ENCODE peak calls at places on chromosomes 7 and 10, in five cellular contexts. H is HCT116, N is HepG2, C is H1, S is GM12878. I is an unnamed sample.

GRCh38 chr10:93406367-93407145 is 75.6 kb downstream of the MYOF start:
- DNase-seq in H (no peak), N (no peak), C (no peak), S (no peak), I (no peak)

GRCh38 chr10:126892873-126893175 is 12.4 kb upstream of the DOCK1 start:
- DNase-seq in H (no peak), N (no peak), C (no peak), S (no peak), I (no peak)

GRCh38 chr7:30789334-30789711 is 18.1 kb downstream of the MINDY4 start:
- DNase-seq in H (no peak), N (no peak), C (no peak), S (no peak), I (no peak)

GRCh38 chr10:69498711-69499471 is 47.6 kb downstream of the TSPAN15 start:
- DNase-seq in H (no peak), N (no peak), C (no peak), S (no peak), I (no peak)

GRCh38 chr10:123614888-123615287 is 51.3 kb upstream of the GPR26 start:
- DNase-seq in H (peak; percentile 16), N (peak; percentile 35), C (peak; percentile 66), S (no peak), I (peak; percentile 56)

GRCh38 chr10:107732045-107732444 is 567.5 kb upstream of the SORCS1 start:
- DNase-seq in H (no peak), N (no peak), C (no peak), S (no peak), I (no peak)

GRCh38 chr10:113754768-113755167 is 3.3 kb downstream of the PLEKHS1 start:
- DNase-seq in H (no peak), N (no peak), C (no peak), S (no peak), I (no peak)

GRCh38 chr10:52879651-52880050 is 107.1 kb upstream of the MBL2 start:
- DNase-seq in H (no peak), N (no peak), C (no peak), S (no peak), I (no peak)

GRCh38 chr7:152465118-152465387 is 29.2 kb upstream of the KMT2C start:
- DNase-seq in H (no peak), N (no peak), C (no peak), S (no peak), I (no peak)

GRCh38 chr10:29993319-29993876 is 66.0 kb downstream of the JCAD start:
- DNase-seq in H (no peak), N (no peak), C (no peak), S (no peak), I (no peak)

GRCh38 chr7:98251251-98251843 is 685 bp downstream of the TECPR1 start:
- DNase-seq in H (no peak), N (peak; percentile 63), C (no peak), S (no peak), I (peak; percentile 39)

GRCh38 chr10:4662576-4663161 is 163.3 kb upstream of the AKR1E2 start:
- DNase-seq in H (no peak), N (no peak), C (no peak), S (no peak), I (no peak)

GRCh38 chr10:266974-267425 is 131.7 kb downstream of the ZMYND11 start:
- DNase-seq in H (no peak), N (no peak), C (no peak), S (peak; percentile 23), I (no peak)

GRCh38 chr7:17367502-17367901 is 69.0 kb downstream of the AHR start:
- DNase-seq in H (no peak), N (no peak), C (no peak), S (no peak), I (no peak)

GRCh38 chr10:77574436-77574835 is 63.2 kb downstream of the KCNMA1 start:
- DNase-seq in H (no peak), N (no peak), C (no peak), S (no peak), I (peak; percentile 25)

GRCh38 chr7:102413071-102413470 is 16.9 kb downstream of the PRKRIP1 start:
- DNase-seq in H (no peak), N (no peak), C (no peak), S (no peak), I (no peak)

GRCh38 chr7:4851459-4852422 is 10.1 kb downstream of the PAPOLB start:
- DNase-seq in H (peak; percentile 16), N (no peak), C (no peak), S (no peak), I (peak; percentile 30)

GRCh38 chr10:17872191-17873091 is 63.3 kb downstream of the MRC1 start:
- DNase-seq in H (peak; percentile 23), N (peak; percentile 1), C (no peak), S (no peak), I (no peak)

GRCh38 chr10:34339816-34340553 is 475.1 kb downstream of the PARD3 start:
- DNase-seq in H (no peak), N (no peak), C (no peak), S (no peak), I (no peak)

GRCh38 chr10:130167707-130168106 is 31.5 kb downstream of the GLRX3 start:
- DNase-seq in H (no peak), N (no peak), C (no peak), S (no peak), I (no peak)

GRCh38 chr10:24452030-24452429 is 243.1 kb downstream of the KIAA1217 start:
- DNase-seq in H (no peak), N (no peak), C (no peak), S (no peak), I (no peak)

GRCh38 chr10:24449769-24450310 is 240.9 kb downstream of the KIAA1217 start:
- DNase-seq in H (no peak), N (no peak), C (no peak), S (no peak), I (no peak)

GRCh38 chr10:24449334-24449740 is 240.4 kb downstream of the KIAA1217 start:
- DNase-seq in H (no peak), N (no peak), C (no peak), S (no peak), I (no peak)

GRCh38 chr10:24453404-24453830 is 244.5 kb downstream of the KIAA1217 start:
- DNase-seq in H (no peak), N (no peak), C (no peak), S (no peak), I (no peak)

DNA sequence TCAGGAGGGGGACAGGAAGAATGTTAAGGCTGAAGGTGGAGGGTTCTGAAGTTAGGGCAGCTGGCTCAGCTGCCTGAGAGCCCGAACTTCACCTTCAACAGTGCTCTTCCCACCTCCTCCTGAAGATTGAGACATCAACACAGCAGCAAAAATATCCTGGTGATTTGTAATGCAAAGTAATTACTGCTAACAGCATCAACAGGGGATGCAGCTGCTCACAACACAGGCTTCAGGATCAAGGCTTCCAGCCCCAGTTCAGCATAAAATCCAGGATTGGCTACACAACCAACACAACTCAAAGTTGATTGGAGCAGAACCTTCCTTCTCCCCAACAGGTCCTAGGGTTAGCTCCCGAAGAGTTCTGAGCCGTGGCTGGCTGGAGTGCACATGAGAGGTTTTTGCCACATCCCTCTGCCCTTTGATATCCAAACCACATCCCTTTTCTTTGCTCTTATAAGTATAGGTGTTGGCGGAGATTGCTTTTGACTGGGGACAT is 242.4 kb downstream of the KIAA1217 start:
- DNase-seq in H (no peak), N (no peak), C (no peak), S (no peak), I (no peak)
- TF ChIP-seq SRF in H (no peak), N (no peak), C (no peak), S (no peak), I (no peak)

GRCh38 chr7:93409324-93409723 is 165.2 kb downstream of the CALCR start:
- DNase-seq in H (no peak), N (no peak), C (no peak), S (no peak), I (no peak)
- TF ChIP-seq SRF in H (no peak), N (no peak), C (no peak), S (no peak), I (no peak)

DNA sequence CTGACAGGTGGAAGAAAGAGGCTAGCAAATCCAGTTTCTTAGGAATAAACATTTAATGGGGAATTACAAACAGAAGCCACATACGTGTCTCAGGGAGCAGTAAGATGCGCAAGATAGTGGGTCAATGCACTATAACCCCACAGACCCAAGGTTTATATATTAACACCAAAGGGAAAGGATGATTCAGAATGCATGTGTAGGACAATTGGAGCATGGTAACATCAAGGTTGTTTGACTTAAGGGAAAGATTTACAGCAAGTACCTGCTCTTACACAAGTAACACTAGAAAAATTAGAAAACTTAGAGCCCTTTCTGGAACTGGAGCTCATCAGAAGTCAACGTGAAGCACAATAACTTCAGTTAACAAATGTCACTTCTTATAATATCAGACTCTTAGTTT is 161.1 kb upstream of the ZWINT start:
- DNase-seq in H (no peak), N (no peak), C (no peak), S (no peak), I (no peak)
- TF ChIP-seq SRF in H (no peak), N (no peak), C (no peak), S (no peak), I (no peak)

GRCh38 chr7:132142006-132142405 is 434.3 kb downstream of the PLXNA4 start:
- DNase-seq in H (no peak), N (no peak), C (no peak), S (no peak), I (no peak)
- TF ChIP-seq SRF in H (no peak), N (no peak), C (no peak), S (no peak), I (no peak)

GRCh38 chr7:36368496-36368895 is 21.2 kb upstream of the ANLN start:
- DNase-seq in H (no peak), N (no peak), C (no peak), S (no peak), I (no peak)
- TF ChIP-seq SRF in H (no peak), N (no peak), C (no peak), S (no peak), I (no peak)

GRCh38 chr7:155529346-155529745 is 17.0 kb downstream of the CNPY1 start:
- DNase-seq in H (no peak), N (no peak), C (no peak), S (no peak), I (no peak)

GRCh38 chr7:155530601-155531000 is 15.8 kb downstream of the CNPY1 start:
- DNase-seq in H (no peak), N (no peak), C (no peak), S (no peak), I (no peak)

GRCh38 chr7:155529845-155530244 is 16.5 kb downstream of the CNPY1 start:
- DNase-seq in H (no peak), N (no peak), C (no peak), S (no peak), I (no peak)

GRCh38 chr7:155526225-155526624 is 20.1 kb downstream of the CNPY1 start:
- DNase-seq in H (no peak), N (no peak), C (no peak), S (no peak), I (no peak)

DNA sequence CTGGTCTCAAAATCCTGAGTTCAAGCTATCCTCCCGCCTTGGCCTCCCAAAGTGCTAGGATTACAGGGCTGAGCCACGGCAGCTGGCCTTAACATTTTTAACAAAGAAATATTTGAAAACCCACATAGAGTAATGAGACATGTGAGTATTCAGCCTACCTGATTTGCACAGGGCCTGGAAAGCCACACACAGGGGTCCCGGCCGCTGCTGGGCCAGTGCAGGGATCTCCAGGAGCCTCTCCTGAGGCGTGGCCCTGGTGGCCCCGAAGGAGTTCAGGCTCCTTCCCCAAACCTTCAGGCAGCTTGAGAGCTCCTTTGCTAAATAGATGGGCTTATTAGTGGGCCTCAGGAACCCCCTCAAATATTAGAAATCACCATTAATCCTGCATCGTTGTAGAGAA is 18.7 kb downstream of the CNPY1 start:
- DNase-seq in H (no peak), N (no peak), C (no peak), S (no peak), I (no peak)
- TF ChIP-seq SRF in H (no peak), N (no peak), C (no peak), S (no peak), I (no peak)